ENCODE peak calls at places on chromosomes 6 and 20, in four cellular contexts. F, Y, B and E are unnamed samples.

GRCh38 chr6:143955971-143956370 is 52.1 kb downstream of the PLAGL1 start:
- DNase-seq in Y (no peak), B (no peak), F (no peak), E (peak)

GRCh38 chr20:11544029-11544678 is 373.5 kb upstream of the BTBD3 start:
- DNase-seq in Y (peak), B (no peak), F (peak), E (peak)

GRCh38 chr20:13995841-13996240 is 525 bp downstream of the MACROD2 start:
- DNase-seq in B (no peak), F (peak), Y (no peak), E (no peak)

GRCh38 chr6:119179842-119180241 is 101.4 kb upstream of the FAM184A start:
- DNase-seq in F (no peak), Y (no peak), B (no peak), E (no peak)

GRCh38 chr6:97097068-97098047 is 172.8 kb downstream of the KLHL32 start:
- DNase-seq in Y (no peak), F (peak), B (no peak), E (no peak)

GRCh38 chr6:29553268-29554057 is 6.1 kb downstream of the UBD start:
- DNase-seq in B (no peak), F (peak), Y (no peak), E (peak)

GRCh38 chr20:23161968-23162696 is 76.0 kb upstream of the CD93 start:
- DNase-seq in B (no peak), Y (no peak), F (peak), E (no peak)

GRCh38 chr6:150343434-150343833 is 25.4 kb upstream of the IYD start:
- DNase-seq in B (no peak), F (no peak), Y (no peak), E (peak)

GRCh38 chr6:11538049-11538798 is 675 bp downstream of the TMEM170B start:
- DNase-seq in B (peak), Y (no peak), F (peak), E (no peak)

GRCh38 chr20:56929606-56930005 is 300.5 kb downstream of the TFAP2C start:
- DNase-seq in B (no peak), F (no peak), Y (no peak), E (no peak)

GRCh38 chr6:128161263-128161662 is 260.4 kb upstream of the THEMIS start:
- DNase-seq in F (no peak), Y (no peak), B (no peak), E (no peak)

GRCh38 chr20:1757072-1757471 is 99.5 kb upstream of the SIRPG start:
- DNase-seq in Y (no peak), F (no peak), B (no peak), E (no peak)

GRCh38 chr6:28542440-28543293 is 17.0 kb downstream of the GPX5 start:
- DNase-seq in B (peak), Y (peak), F (peak), E (peak)

GRCh38 chr6:107607109-107607508 is 117.2 kb downstream of the SOBP start:
- DNase-seq in B (no peak), Y (no peak), F (no peak), E (no peak)

GRCh38 chr6:11309947-11310665 is 77.6 kb upstream of the NEDD9 start:
- DNase-seq in B (no peak), Y (no peak), F (no peak), E (peak)

GRCh38 chr20:49914310-49915117 is 815 bp downstream of the SPATA2 start:
- DNase-seq in F (peak), B (no peak), Y (no peak), E (no peak)

GRCh38 chr6:659179-659578 is 2.3 kb upstream of the HUS1B start:
- DNase-seq in F (no peak), Y (no peak), B (no peak), E (no peak)

GRCh38 chr6:136962661-136963060 is 40.6 kb downstream of the SLC35D3 start:
- DNase-seq in B (no peak), F (peak), Y (no peak), E (no peak)

GRCh38 chr6:31339210-31339609 is 17.8 kb downstream of the HLA-B start:
- DNase-seq in Y (no peak), B (no peak), F (no peak), E (no peak)

GRCh38 chr6:137949686-137950390 is 82.8 kb downstream of the TNFAIP3 start:
- DNase-seq in F (no peak), Y (no peak), B (no peak), E (no peak)

GRCh38 chr20:32820698-32821378 is 1.1 kb downstream of the MAPRE1 start:
- DNase-seq in Y (no peak), B (no peak), F (no peak), E (no peak)

GRCh38 chr20:19993937-19994667 is 23.1 kb upstream of the NAA20 start:
- DNase-seq in B (no peak), F (peak), Y (no peak), E (peak)

GRCh38 chr6:128275030-128275429 is 245.4 kb downstream of the PTPRK start:
- DNase-seq in F (peak), Y (no peak), B (no peak), E (peak)

GRCh38 chr6:39402239-39402751 is 79.8 kb upstream of the KCNK16 start:
- DNase-seq in Y (no peak), F (no peak), B (no peak), E (no peak)

GRCh38 chr6:99492137-99492536 is 23.1 kb downstream of the USP45 start:
- DNase-seq in F (no peak), Y (no peak), B (no peak), E (no peak)

GRCh38 chr6:37279366-37280134 is 21.6 kb upstream of the TMEM217 start:
- DNase-seq in F (no peak), Y (no peak), B (no peak), E (peak)

GRCh38 chr6:110529355-110529754 is 52.9 kb upstream of the SLC22A16 start:
- DNase-seq in B (no peak), F (peak), Y (no peak), E (peak)

GRCh38 chr6:119384444-119384843 is 34.9 kb upstream of the MAN1A1 start:
- DNase-seq in F (no peak), B (no peak), Y (no peak), E (no peak)

GRCh38 chr6:22756365-22756764 is 187.0 kb downstream of the HDGFL1 start:
- DNase-seq in F (peak), B (no peak), Y (no peak), E (peak)

GRCh38 chr6:4413073-4413472 is 277.7 kb upstream of the ECI2 start:
- DNase-seq in F (no peak), Y (no peak), B (no peak), E (peak)

GRCh38 chr20:3701061-3701998 is 11.1 kb downstream of the SIGLEC1 start:
- DNase-seq in F (no peak), Y (no peak), B (no peak), E (no peak)

GRCh38 chr6:142510217-142510616 is 208.4 kb downstream of the ADGRG6 start:
- DNase-seq in Y (no peak), B (no peak), F (no peak), E (no peak)

GRCh38 chr20:16098890-16099639 is 474.2 kb downstream of the KIF16B start:
- DNase-seq in F (no peak), B (no peak), Y (no peak), E (no peak)

GRCh38 chr20:23995905-23996666 is 7.5 kb upstream of the GGTLC1 start:
- DNase-seq in Y (no peak), F (peak), B (peak), E (peak)

GRCh38 chr20:41509316-41509715 is 108.9 kb downstream of the CHD6 start:
- DNase-seq in Y (no peak), F (no peak), B (no peak), E (no peak)
- TF ChIP-seq FOS in Y (no peak), F (no peak), B (no peak), E (no peak)

DNA sequence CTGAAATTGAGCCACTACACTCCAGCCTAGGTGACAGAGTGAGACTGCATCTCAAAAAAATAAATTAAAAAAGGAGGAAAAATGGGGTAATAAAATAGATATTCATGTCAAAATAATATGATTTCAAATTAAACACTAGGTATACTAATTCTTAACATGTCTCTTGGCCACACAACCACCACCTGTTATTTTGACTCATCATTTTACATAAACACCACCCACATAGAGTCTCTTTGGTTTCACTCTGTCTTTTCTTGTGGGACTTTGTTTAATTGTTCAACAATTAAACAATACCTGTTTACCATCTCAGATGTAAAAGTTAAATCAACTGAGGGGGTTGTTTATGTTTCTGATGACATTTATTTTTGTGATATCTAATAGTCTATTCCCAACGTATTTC is 476.8 kb upstream of the ADGRB3 start:
- DNase-seq in F (no peak), B (no peak), Y (no peak), E (no peak)
- TF ChIP-seq FOS in F (no peak), B (no peak), Y (no peak), E (no peak)

GRCh38 chr20:37961016-37961415 is 58.1 kb downstream of the VSTM2L start:
- DNase-seq in F (no peak), Y (no peak), B (no peak), E (no peak)
- TF ChIP-seq FOS in F (no peak), Y (no peak), B (no peak), E (no peak)

GRCh38 chr6:165628955-165629354 is 34.1 kb downstream of the PDE10A start:
- DNase-seq in F (no peak), B (no peak), Y (no peak), E (no peak)

GRCh38 chr6:165632194-165632593 is 30.8 kb downstream of the PDE10A start:
- DNase-seq in F (peak), B (no peak), Y (no peak), E (peak)

GRCh38 chr6:165627366-165627765 is 35.7 kb downstream of the PDE10A start:
- DNase-seq in B (no peak), Y (no peak), F (no peak), E (no peak)

GRCh38 chr6:165634076-165634475 is 29.0 kb downstream of the PDE10A start:
- DNase-seq in F (no peak), B (no peak), Y (no peak), E (no peak)

GRCh38 chr6:165630544-165630953 is 32.5 kb downstream of the PDE10A start:
- DNase-seq in Y (no peak), B (no peak), F (peak), E (peak)
- TF ChIP-seq FOS in Y (no peak), B (no peak), F (no peak), E (no peak)

GRCh38 chr6:104986625-104987024 is 29.7 kb downstream of the LIN28B start:
- DNase-seq in Y (no peak), B (no peak), F (no peak), E (no peak)
- TF ChIP-seq FOS in Y (no peak), B (no peak), F (no peak), E (no peak)

DNA sequence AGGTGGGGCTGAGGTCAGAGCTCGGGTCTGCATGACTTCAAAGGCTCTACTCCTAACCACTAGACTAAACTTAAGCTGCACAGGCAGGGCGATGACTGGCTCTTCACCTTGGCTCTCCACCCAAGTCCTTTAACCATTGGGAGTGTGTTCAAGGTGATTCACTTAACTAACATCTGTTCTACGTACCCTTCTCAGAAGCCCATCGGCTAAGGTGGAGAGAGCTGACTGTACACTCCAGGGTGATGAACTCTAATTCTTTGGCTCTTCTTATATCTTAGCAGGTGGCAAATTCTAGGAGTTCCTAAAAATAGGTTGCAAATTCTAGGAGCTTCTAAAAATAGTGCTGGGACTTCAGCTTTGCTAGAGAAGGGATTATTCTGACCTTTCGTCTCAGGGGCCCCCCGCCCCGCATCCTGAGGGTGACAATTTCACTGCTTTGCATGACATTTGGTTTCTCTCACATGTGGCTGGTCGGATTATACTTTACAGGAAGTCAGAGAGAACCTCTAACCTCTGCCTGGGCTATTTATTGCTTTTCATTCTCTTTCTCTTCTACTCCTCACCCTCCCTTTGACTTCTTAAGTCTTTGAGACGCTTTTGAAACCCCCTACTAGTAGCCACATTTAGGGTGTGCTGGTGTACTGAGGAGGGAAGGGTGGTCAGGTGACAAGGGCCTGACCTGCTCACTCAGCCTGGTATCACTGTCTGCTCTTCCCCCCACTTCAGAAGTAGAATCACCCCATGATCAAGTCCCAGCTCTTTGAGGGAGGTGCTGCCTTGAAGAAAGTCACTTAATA is 55.5 kb downstream of the PRDM1 start:
- DNase-seq in B (peak), F (no peak), Y (peak), E (no peak)
- TF ChIP-seq FOS in B (no peak), F (no peak), Y (no peak), E (no peak)

GRCh38 chr20:44496976-44497375 is 21.3 kb downstream of the TTPAL start:
- DNase-seq in B (no peak), F (no peak), Y (no peak), E (peak)

GRCh38 chr20:44500221-44500620 is 21.6 kb downstream of the SERINC3 start:
- DNase-seq in F (no peak), Y (no peak), B (no peak), E (no peak)

GRCh38 chr20:44495257-44495656 is 19.6 kb downstream of the TTPAL start:
- DNase-seq in B (no peak), F (no peak), Y (no peak), E (peak)

GRCh38 chr20:44495802-44496481 is 20.3 kb downstream of the TTPAL start:
- DNase-seq in Y (no peak), B (no peak), F (peak), E (peak)

GRCh38 chr20:44497761-44498160 is 22.1 kb downstream of the TTPAL start:
- DNase-seq in B (no peak), Y (no peak), F (no peak), E (no peak)
- TF ChIP-seq FOS in B (no peak), Y (no peak), F (no peak), E (no peak)

GRCh38 chr6:14798594-14798982 is 447.3 kb upstream of the JARID2 start:
- DNase-seq in Y (no peak), F (no peak), B (no peak), E (no peak)

GRCh38 chr6:14797875-14798593 is 447.8 kb upstream of the JARID2 start:
- DNase-seq in B (no peak), Y (no peak), F (no peak), E (no peak)

GRCh38 chr6:14798996-14799588 is 446.8 kb upstream of the JARID2 start:
- DNase-seq in F (no peak), B (no peak), Y (no peak), E (no peak)

GRCh38 chr6:14796974-14797762 is 448.7 kb upstream of the JARID2 start:
- DNase-seq in F (no peak), Y (no peak), B (no peak), E (peak)

DNA sequence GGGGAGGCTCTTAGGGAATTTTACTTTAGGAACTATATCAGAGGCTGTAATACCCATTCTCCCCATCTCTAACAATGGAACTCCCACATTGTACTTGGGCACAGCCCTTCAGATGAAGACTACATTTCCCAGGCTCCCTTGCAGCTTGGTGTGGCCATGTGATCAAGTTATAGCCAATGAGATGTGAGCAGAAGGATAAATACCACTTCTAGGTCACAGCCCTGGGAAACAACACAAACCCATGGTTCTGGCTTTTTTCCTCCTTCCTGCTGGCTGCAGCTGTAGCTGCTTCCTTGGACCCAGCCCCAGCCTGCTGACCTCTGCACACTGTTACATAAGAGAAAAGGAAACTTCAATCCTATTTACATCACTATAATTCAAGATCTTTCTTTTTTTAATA is 445.9 kb upstream of the JARID2 start:
- DNase-seq in Y (peak), F (peak), B (peak), E (peak)
- TF ChIP-seq FOS in Y (no peak), F (no peak), B (peak), E (no peak)